ENCODE peak calls at places on chromosomes 16 and 17, in four cellular contexts. B is T-helper 2 cell; M is stimulated activated CD4-positive, alpha-beta T cell treated with anti-CD3 and anti-CD28 coated beads, Interleukin-12 subunit alpha, Interleukin-12 subunit beta, amount 100 ng/mL, for 48 hours; X is thoracic aorta. C is an unnamed sample.
A peak's percentile ranks its signal among the peaks of the same experiment; 100 is the strongest.

GRCh38 chr16:14485131-14485551 is 144.9 kb downstream of the PARN start:
- DNase-seq in X (no peak), B (no peak), M (no peak), C (no peak)

GRCh38 chr16:2874584-2875362 is 8.2 kb upstream of the FLYWCH2 start:
- DNase-seq in B (peak; percentile 60), X (peak; percentile 16), M (peak; percentile 65), C (peak; percentile 41)

GRCh38 chr17:73090396-73091202 is 1.9 kb downstream of the SLC39A11 start:
- DNase-seq in X (no peak), B (no peak), M (no peak), C (no peak)

GRCh38 chr17:62705781-62706597 is 78.5 kb downstream of the MRC2 start:
- DNase-seq in X (no peak), M (no peak), B (no peak), C (no peak)

GRCh38 chr16:74320707-74321106 is 24.1 kb downstream of the PSMD7 start:
- DNase-seq in M (no peak), X (no peak), B (no peak), C (no peak)

GRCh38 chr16:46787909-46788308 is 39.8 kb upstream of the MYLK3 start:
- DNase-seq in X (no peak), B (no peak), M (no peak), C (no peak)

GRCh38 chr17:78961571-78961970 is 18.2 kb downstream of the LGALS3BP start:
- DNase-seq in B (no peak), X (no peak), M (no peak), C (no peak)

GRCh38 chr17:1686086-1686485 is 1.4 kb upstream of the PRPF8 start:
- DNase-seq in M (no peak), B (no peak), X (no peak), C (no peak)

GRCh38 chr16:54282202-54282922 is 4.2 kb downstream of the IRX3 start:
- DNase-seq in X (no peak), M (no peak), B (no peak), C (no peak)

GRCh38 chr17:50129946-50130777 is at the start of gene SAMD14:
- DNase-seq in M (no peak), X (no peak), B (peak; percentile 49), C (peak; percentile 22)

GRCh38 chr16:79437764-79438728 is 162.5 kb downstream of the MAF start:
- DNase-seq in B (no peak), M (no peak), X (no peak), C (no peak)

GRCh38 chr17:32870969-32871368 is 6.0 kb downstream of the MYO1D start:
- DNase-seq in B (no peak), X (no peak), M (no peak), C (no peak)

GRCh38 chr17:72104863-72105234 is 16.0 kb upstream of the SOX9 start:
- DNase-seq in X (no peak), M (no peak), B (no peak), C (no peak)

GRCh38 chr17:45038771-45039634 is 12.4 kb downstream of the DCAKD start:
- DNase-seq in B (no peak), X (no peak), M (no peak), C (no peak)

GRCh38 chr17:13953871-13954270 is 115.4 kb upstream of the COX10 start:
- DNase-seq in M (no peak), X (no peak), B (no peak), C (no peak)

GRCh38 chr16:81610144-81610842 is 165.7 kb downstream of the CMIP start:
- DNase-seq in X (peak; percentile 43), M (no peak), B (no peak), C (no peak)

C was measured in T follicular helper cell.